ENCODE peak calls at places on chromosomes 13 and 19, in eight cellular contexts. R is CD4-positive, CD25-positive, alpha-beta regulatory T cell; G is breast epithelium; W is endodermal cell; T is aorta; C is CD8-positive, alpha-beta memory T cell; P is left ventricle myocardium inferior; S is thoracic aorta. Q is an unnamed sample. For H3K4me1, the result is how much of the 10 kb centered on the place peaks cover.

GRCh38 chr19:3517638-3518037 is 11.5 kb downstream of the FZR1 start:
- DNase-seq in C (no peak), R (no peak), P (no peak), G (no peak), T (no peak), S (no peak), W (no peak), Q (no peak)

GRCh38 chr19:46131485-46132143 is 7.1 kb upstream of the IGFL3 start:
- DNase-seq in T (no peak), S (no peak), R (no peak), W (peak), G (no peak), P (no peak), C (no peak), Q (no peak)

GRCh38 chr19:47479701-47480503 is 4.1 kb downstream of the KPTN start:
- DNase-seq in W (peak), R (no peak), S (no peak), C (no peak), P (no peak), T (no peak), G (no peak), Q (peak)

GRCh38 chr19:45195764-45196163 is 17.2 kb downstream of the BLOC1S3 start:
- DNase-seq in S (no peak), T (no peak), R (no peak), C (no peak), P (no peak), W (no peak), G (no peak), Q (no peak)

GRCh38 chr13:42615691-42616090 is 41.7 kb downstream of the TNFSF11 start:
- DNase-seq in P (no peak), R (no peak), C (no peak), W (no peak), G (no peak), S (no peak), T (no peak), Q (no peak)

GRCh38 chr19:29528946-29529645 is 3.3 kb downstream of the VSTM2B start:
- DNase-seq in T (no peak), S (no peak), C (peak), G (no peak), R (no peak), P (no peak), W (peak), Q (peak)

GRCh38 chr19:2089001-2089711 is 7.0 kb downstream of the MOB3A start:
- DNase-seq in W (no peak), S (no peak), T (peak), P (no peak), R (no peak), C (no peak), G (peak), Q (no peak)

GRCh38 chr13:99340638-99341037 is 33.4 kb upstream of the GPR183 start:
- DNase-seq in W (no peak), G (no peak), S (no peak), C (no peak), P (no peak), R (no peak), T (no peak), Q (no peak)

GRCh38 chr13:80334582-80335260 is 6.2 kb downstream of the SPRY2 start:
- DNase-seq in C (no peak), P (no peak), W (no peak), R (no peak), T (no peak), S (no peak), G (no peak), Q (no peak)

GRCh38 chr13:109939105-109939504 is 152.7 kb upstream of the IRS2 start:
- DNase-seq in T (no peak), C (no peak), R (no peak), S (no peak), W (no peak), P (no peak), G (no peak), Q (no peak)

GRCh38 chr19:794989-795658 is 2.1 kb upstream of the PTBP1 start:
- DNase-seq in G (no peak), R (no peak), S (no peak), C (peak), W (peak), P (no peak), T (peak), Q (peak)

GRCh38 chr19:30009013-30009412 is 67.0 kb downstream of the URI1 start:
- DNase-seq in C (no peak), G (no peak), P (no peak), W (no peak), R (no peak), T (no peak), S (no peak), Q (no peak)

GRCh38 chr19:17192751-17193150 is 22.4 kb upstream of the USE1 start:
- DNase-seq in R (no peak), S (no peak), P (no peak), W (no peak), G (no peak), C (no peak), T (no peak), Q (no peak)

GRCh38 chr19:33948651-33949335 is 152.1 kb downstream of the KCTD15 start:
- DNase-seq in S (no peak), C (no peak), G (no peak), T (no peak), R (no peak), W (peak), P (no peak), Q (no peak)

GRCh38 chr13:94178625-94179244 is 300.7 kb downstream of the DCT start:
- DNase-seq in C (no peak), P (no peak), R (no peak), W (no peak), G (no peak), S (no peak), T (no peak), Q (no peak)

GRCh38 chr13:21361123-21361522 is 98.0 kb downstream of the ZDHHC20 start:
- DNase-seq in R (no peak), C (no peak), T (no peak), G (no peak), P (no peak), W (no peak), S (no peak), Q (no peak)

GRCh38 chr19:7648265-7649014 is 11.5 kb downstream of the STXBP2 start:
- DNase-seq in T (no peak), P (no peak), G (no peak), W (no peak), R (no peak), S (no peak), C (no peak), Q (no peak)

GRCh38 chr13:84951128-84951527 is 848.1 kb downstream of the SLITRK6 start:
- DNase-seq in R (no peak), P (no peak), T (no peak), W (no peak), C (no peak), S (no peak), G (no peak), Q (no peak)

GRCh38 chr13:102870677-102871415 is 25.0 kb downstream of the ERCC5 start:
- DNase-seq in W (peak), S (no peak), R (peak), P (peak), G (no peak), C (peak), T (no peak), Q (peak)

GRCh38 chr19:45692187-45693111 is at the start of gene QPCTL:
- DNase-seq in G (peak), C (peak), R (peak), W (peak), P (peak), T (peak), S (peak), Q (peak)

GRCh38 chr13:89584058-89584457 is 1763.4 kb upstream of the MIR17HG start:
- DNase-seq in W (no peak), P (no peak), T (no peak), R (no peak), G (no peak), S (no peak), C (no peak), Q (peak)

GRCh38 chr13:110108348-110109139 is 198.4 kb downstream of the COL4A1 start:
- DNase-seq in G (peak), C (no peak), R (no peak), S (peak), W (peak), T (peak), P (peak), Q (peak)

GRCh38 chr19:15378529-15379082 is 981 bp downstream of the AKAP8 start:
- DNase-seq in P (peak), C (peak), R (peak), S (no peak), W (peak), T (peak), G (peak), Q (peak)

GRCh38 chr19:55640043-55640576 is 692 bp upstream of the ZNF580 start:
- DNase-seq in T (peak), C (peak), R (peak), S (no peak), G (no peak), P (peak), W (peak), Q (peak)

GRCh38 chr19:33472696-33473624 is 48.6 kb downstream of the PEPD start:
- DNase-seq in R (no peak), C (no peak), P (no peak), T (no peak), G (no peak), S (no peak), W (peak), Q (no peak)

GRCh38 chr13:24668955-24669354 is 11.3 kb upstream of the ATP12A start:
- DNase-seq in S (no peak), T (no peak), R (no peak), P (no peak), C (no peak), G (no peak), W (peak), Q (no peak)

GRCh38 chr19:19064098-19064722 is 416 bp downstream of the SLC25A42 start:
- DNase-seq in R (no peak), T (no peak), S (no peak), P (no peak), C (no peak), W (no peak), G (peak), Q (no peak)

GRCh38 chr13:48449656-48450055 is 36.7 kb upstream of the LPAR6 start:
- DNase-seq in P (no peak), S (no peak), T (no peak), G (no peak), C (no peak), W (no peak), R (no peak), Q (no peak)

GRCh38 chr13:111020546-111020945 is 94.6 kb upstream of the ARHGEF7 start:
- DNase-seq in P (no peak), R (no peak), C (no peak), W (no peak), S (no peak), T (no peak), G (no peak), Q (no peak)

GRCh38 chr19:3678188-3678587 is 22.1 kb downstream of the PIP5K1C start:
- DNase-seq in P (no peak), T (no peak), S (no peak), W (no peak), C (no peak), R (no peak), G (no peak), Q (no peak)

GRCh38 chr19:1089891-1090290 is 5.3 kb downstream of the POLR2E start:
- DNase-seq in S (no peak), W (no peak), P (no peak), R (no peak), T (no peak), C (peak), G (no peak), Q (no peak)

GRCh38 chr19:13102666-13103584 is at the start of gene LYL1:
- DNase-seq in W (peak), P (peak), R (no peak), G (no peak), S (no peak), C (no peak), T (peak), Q (peak)
- H3K4me3 ChIP-seq in W (peak), P (peak), R (peak), G (peak), S (peak), C (peak), T (peak), Q (peak)

GRCh38 chr19:11045536-11045935 is 43.7 kb upstream of the LDLR start:
- DNase-seq in S (no peak), P (no peak), W (no peak), T (no peak), C (no peak), G (no peak), R (no peak), Q (no peak)
- H3K4me1 ChIP-seq in S (under half), P (under half), W (under half), T (under half), C (under half), G (under half), R (under half), Q (under half)

DNA sequence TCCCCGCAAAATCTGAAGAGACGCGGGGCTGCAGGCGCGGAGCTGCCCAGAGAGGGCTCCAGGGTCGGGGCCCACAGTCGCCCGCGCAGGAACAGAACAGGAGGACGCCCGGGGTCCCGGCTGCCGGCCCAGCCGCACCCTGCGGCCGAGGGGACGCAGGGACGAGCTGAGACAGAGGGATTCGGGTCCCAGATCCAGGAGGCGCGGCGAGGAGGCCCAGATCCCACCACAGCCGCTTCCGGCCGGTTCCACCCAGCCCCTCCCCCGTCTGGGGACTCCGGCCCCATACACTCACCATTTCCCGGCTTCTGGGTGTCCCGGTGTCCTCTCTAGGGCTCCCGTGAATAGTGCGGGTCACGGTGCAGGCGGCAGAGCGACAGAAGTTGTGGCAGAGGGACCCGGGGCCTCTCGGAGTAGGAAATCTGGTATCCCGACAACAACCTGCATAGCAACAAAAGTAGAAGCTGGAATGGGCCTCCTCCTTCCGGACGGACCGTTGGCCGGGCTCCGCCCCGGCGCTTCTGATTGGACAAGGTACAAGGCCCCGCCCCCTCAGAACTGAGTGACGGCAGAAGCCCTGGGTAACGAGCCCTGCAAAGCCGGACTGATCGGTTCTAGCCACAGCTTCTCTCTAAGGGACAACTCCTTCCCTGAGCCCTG is at the start of gene ZNF20:
- DNase-seq in W (peak), R (peak), P (peak), S (peak), C (peak), T (peak), G (peak), Q (peak)
- H3K4me3 ChIP-seq in W (peak), R (peak), P (peak), S (peak), C (peak), T (peak), G (peak), Q (peak)

GRCh38 chr19:13027031-13027430 is 31.8 kb downstream of the NFIX start:
- DNase-seq in P (no peak), W (no peak), G (no peak), S (no peak), R (no peak), C (no peak), T (no peak), Q (no peak)

GRCh38 chr19:13024958-13025653 is 29.8 kb downstream of the NFIX start:
- DNase-seq in S (no peak), R (no peak), G (no peak), C (no peak), P (no peak), W (peak), T (no peak), Q (peak)

GRCh38 chr19:13024126-13024957 is 29.1 kb downstream of the NFIX start:
- DNase-seq in C (no peak), P (no peak), G (no peak), R (no peak), T (no peak), S (no peak), W (peak), Q (no peak)

GRCh38 chr19:13026478-13026999 is 31.3 kb downstream of the NFIX start:
- DNase-seq in W (no peak), G (no peak), R (no peak), S (no peak), T (no peak), P (no peak), C (no peak), Q (no peak)

GRCh38 chr19:13025819-13026477 is 30.7 kb downstream of the NFIX start:
- DNase-seq in T (no peak), R (no peak), W (no peak), P (no peak), S (no peak), G (no peak), C (no peak), Q (no peak)
- H3K4me1 ChIP-seq in T (under half), R (under half), W (under half), P (half or more), S (under half), G (under half), C (under half), Q (half or more)

DNA sequence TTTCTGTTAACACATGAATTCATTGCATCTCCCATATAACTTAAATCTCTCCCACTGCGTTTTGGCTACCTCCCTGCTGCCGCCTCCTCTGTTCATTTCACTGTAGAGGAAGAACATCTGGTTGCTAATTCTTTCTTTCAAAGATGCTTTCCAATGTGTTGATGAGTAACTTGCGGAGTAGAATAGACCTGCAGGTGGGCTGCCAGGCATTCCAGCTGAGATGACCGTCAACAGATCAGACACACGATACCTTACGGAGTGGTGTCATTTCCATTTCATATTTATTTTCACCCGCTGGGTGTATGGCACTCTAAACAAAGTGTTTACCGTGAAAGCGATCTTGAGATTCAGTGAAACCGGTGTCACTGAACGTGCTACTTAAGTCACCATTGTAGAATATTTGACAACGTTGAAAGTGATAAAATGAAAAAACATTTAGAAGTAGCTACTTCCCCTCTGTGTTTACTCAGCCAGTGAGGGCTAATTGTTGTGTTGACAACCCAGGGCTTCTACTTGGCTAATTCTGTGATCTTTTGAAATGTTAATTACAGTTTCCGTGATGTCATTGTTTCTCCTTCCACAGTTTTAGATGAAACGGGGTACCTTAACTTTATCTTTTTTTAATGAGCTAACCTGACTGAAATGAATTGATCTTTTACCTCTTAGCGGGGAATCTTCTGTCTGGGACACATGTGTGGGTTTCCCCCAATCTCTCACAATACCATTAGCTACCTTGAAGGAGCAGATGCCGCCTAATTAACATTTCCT is 228.5 kb upstream of the ARGLU1 start:
- DNase-seq in T (no peak), R (no peak), W (peak), S (no peak), P (no peak), G (no peak), C (no peak), Q (peak)
- H3K4me3 ChIP-seq in T (no peak), R (peak), W (peak), S (peak), P (peak), G (peak), C (no peak), Q (peak)

Q was measured in GM23338.